ENCODE peak calls at places on chromosomes 13 and 19, in four cellular contexts. Z, N, S and K are unnamed samples.

GRCh38 chr13:96860829-96861228 is 133.4 kb downstream of the OXGR1 start:
- DNase-seq in Z (no peak), S (no peak), N (no peak), K (no peak)

GRCh38 chr13:96090240-96091101 is 564 bp downstream of the HS6ST3 start:
- DNase-seq in S (no peak), N (peak; percentile 8), Z (peak; percentile 81), K (no peak)

GRCh38 chr19:6589711-6590457 is 1.1 kb downstream of the CD70 start:
- DNase-seq in N (no peak), Z (no peak), S (no peak), K (no peak)

GRCh38 chr13:100269837-100270236 is 180.9 kb downstream of the PCCA start:
- DNase-seq in S (no peak), Z (no peak), N (no peak), K (no peak)

GRCh38 chr19:2469102-2469914 is 6.6 kb upstream of the GADD45B start:
- DNase-seq in N (peak; percentile 57), Z (no peak), S (no peak), K (no peak)

GRCh38 chr19:49256691-49257090 is 68.3 kb downstream of the SLC6A16 start:
- DNase-seq in S (no peak), N (no peak), Z (no peak), K (no peak)

GRCh38 chr19:33618884-33619283 is 2.9 kb upstream of the CHST8 start:
- DNase-seq in S (no peak), Z (no peak), N (no peak), K (no peak)

GRCh38 chr19:50835785-50836542 is 2.6 kb upstream of the KLK15 start:
- DNase-seq in N (peak; percentile 96), Z (peak; percentile 96), S (peak; percentile 38), K (peak; percentile 26)

GRCh38 chr19:17351815-17352435 is 14.6 kb downstream of the GTPBP3 start:
- DNase-seq in Z (no peak), N (peak; percentile 39), S (no peak), K (no peak)

GRCh38 chr13:92842145-92842544 is 384.5 kb upstream of the GPC6 start:
- DNase-seq in S (no peak), Z (no peak), N (no peak), K (no peak)

GRCh38 chr13:46778879-46779278 is 18.1 kb downstream of the ESD start:
- DNase-seq in S (no peak), Z (no peak), N (no peak), K (no peak)

GRCh38 chr19:799076-799881 is 2.0 kb downstream of the PTBP1 start:
- DNase-seq in S (peak; percentile 55), Z (peak; percentile 41), N (peak; percentile 11), K (no peak)

DNA sequence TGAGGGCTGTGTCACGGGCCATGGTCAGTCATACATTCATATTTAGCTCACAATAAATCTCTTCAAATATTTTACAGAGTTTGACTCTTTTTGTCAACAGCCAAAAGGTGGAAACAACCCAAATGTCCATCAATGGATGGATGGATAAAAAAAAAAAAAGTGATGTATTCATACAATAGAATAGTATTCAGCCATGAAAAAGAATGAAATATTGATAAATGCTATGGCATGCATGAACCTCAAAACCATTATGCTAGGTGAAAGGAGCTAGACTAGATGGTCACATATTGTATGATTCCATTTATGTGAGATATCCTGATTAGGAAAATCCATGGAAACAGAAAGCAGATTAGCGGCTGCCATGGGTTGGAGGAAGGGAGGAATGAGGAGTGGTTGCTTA is 16.2 kb downstream of the ADGRE2 start:
- DNase-seq in N (no peak), Z (no peak), S (no peak), K (no peak)
- TF ChIP-seq CHD2 in N (no peak), Z (no peak), S (no peak), K (no peak)

GRCh38 chr13:112256716-112257497 is 119.2 kb upstream of the SPACA7 start:
- DNase-seq in Z (no peak), N (no peak), S (no peak), K (no peak)

GRCh38 chr13:112263152-112263551 is 113.0 kb upstream of the SPACA7 start:
- DNase-seq in N (no peak), S (no peak), Z (no peak), K (no peak)

GRCh38 chr13:112260108-112261055 is 115.8 kb upstream of the SPACA7 start:
- DNase-seq in N (no peak), Z (no peak), S (no peak), K (no peak)

GRCh38 chr13:112267650-112268049 is 108.5 kb upstream of the SPACA7 start:
- DNase-seq in N (no peak), Z (no peak), S (no peak), K (no peak)

DNA sequence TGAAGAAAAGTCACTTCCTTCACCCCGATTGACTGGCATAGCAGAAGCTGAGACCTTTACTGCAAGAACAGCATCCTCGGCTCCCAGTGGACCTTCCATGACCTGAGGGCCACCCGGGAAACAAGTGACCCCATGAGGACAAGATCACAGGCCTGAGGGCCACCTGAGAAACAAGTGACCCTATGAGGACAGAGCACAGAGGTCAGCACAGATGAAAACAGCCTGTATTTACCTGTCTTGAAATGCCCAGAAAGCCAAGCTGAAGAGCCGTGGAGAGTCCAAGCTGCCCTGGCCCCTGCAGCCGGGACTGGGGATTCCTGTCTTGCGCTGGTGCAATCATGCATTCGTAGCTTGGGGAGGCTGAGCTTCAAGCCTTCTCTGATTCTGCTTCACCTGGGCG is 114.2 kb upstream of the SPACA7 start:
- DNase-seq in N (no peak), S (no peak), Z (no peak), K (no peak)
- TF ChIP-seq ZBTB33 in N (no peak), S (no peak), Z (no peak), K (no peak)

GRCh38 chr13:112576768-112577167 is 11.2 kb downstream of the TUBGCP3 start:
- DNase-seq in Z (no peak), S (no peak), N (no peak), K (no peak)

GRCh38 chr13:112575295-112575622 is 12.7 kb downstream of the TUBGCP3 start:
- DNase-seq in N (no peak), Z (no peak), S (no peak), K (no peak)

GRCh38 chr13:112574476-112575294 is 13.3 kb downstream of the TUBGCP3 start:
- DNase-seq in S (no peak), Z (no peak), N (no peak), K (no peak)

GRCh38 chr13:112576191-112576590 is 11.8 kb downstream of the TUBGCP3 start:
- DNase-seq in N (no peak), Z (no peak), S (no peak), K (no peak)

DNA sequence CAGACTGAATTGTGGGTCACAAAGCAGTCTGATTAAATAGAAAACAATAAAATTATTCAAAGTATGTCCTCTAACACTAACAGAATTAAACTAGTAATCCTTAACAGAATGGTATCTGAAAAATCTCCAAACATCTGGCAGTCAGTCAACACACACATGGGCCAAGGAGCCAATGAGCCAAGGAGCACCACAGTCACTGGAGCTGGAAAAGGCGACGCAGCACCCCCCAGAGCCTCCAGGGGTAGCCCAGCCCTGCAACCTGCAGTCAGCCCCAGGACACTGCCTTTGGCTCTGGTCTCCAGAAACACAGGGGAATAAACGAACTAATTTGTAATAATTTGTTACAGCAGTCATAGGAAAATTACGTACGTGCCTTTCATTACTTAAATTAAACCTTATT is 12.3 kb downstream of the TUBGCP3 start:
- DNase-seq in S (no peak), Z (peak; percentile 35), N (peak; percentile 27), K (no peak)
- TF ChIP-seq CHD2 in S (no peak), Z (no peak), N (no peak), K (no peak)

GRCh38 chr13:74206061-74206561 is 71.9 kb upstream of the KLF12 start:
- DNase-seq in N (no peak), S (no peak), Z (no peak), K (no peak)
- TF ChIP-seq ZBTB33 in N (no peak), S (no peak), Z (no peak), K (no peak)

DNA sequence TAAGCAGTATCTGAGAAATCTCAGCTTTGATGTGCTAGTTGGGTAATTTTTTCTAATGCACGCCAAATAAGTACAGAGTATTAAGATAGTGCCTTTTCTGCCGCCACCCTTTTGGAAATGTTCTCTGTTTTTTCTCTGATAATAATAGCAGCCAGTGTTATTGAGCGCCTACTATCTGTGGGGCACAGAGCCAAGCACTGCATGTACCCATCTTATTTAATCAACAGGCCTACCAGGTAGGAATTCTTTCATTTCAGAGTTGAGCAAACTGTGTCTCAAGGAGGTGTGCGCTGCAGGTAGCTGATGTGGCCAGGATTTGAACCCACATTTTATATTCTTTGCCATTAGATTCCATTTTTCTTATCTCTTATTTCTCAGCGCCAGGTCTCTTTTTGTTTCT is 1.4 kb downstream of the EPN1 start:
- DNase-seq in S (no peak), Z (no peak), N (no peak), K (no peak)
- TF ChIP-seq CHD2 in S (no peak), Z (no peak), N (no peak), K (no peak)

GRCh38 chr13:89925107-89925506 is 1422.4 kb upstream of the MIR17HG start:
- DNase-seq in Z (peak; percentile 37), N (no peak), S (peak; percentile 32), K (no peak)
- TF ChIP-seq ZBTB33 in Z (no peak), N (no peak), S (no peak), K (no peak)

GRCh38 chr19:32040246-32040645 is 305.2 kb upstream of the ZNF507 start:
- DNase-seq in Z (no peak), S (no peak), N (no peak), K (no peak)
- TF ChIP-seq CHD2 in Z (no peak), S (no peak), N (no peak), K (no peak)

GRCh38 chr19:7849631-7850428 is 19.8 kb downstream of the EVI5L start:
- DNase-seq in S (no peak), N (no peak), Z (no peak), K (no peak)
- TF ChIP-seq ZBTB33 in S (no peak), N (no peak), Z (no peak), K (no peak)

GRCh38 chr13:70405266-70405665 is 297.0 kb upstream of the KLHL1 start:
- DNase-seq in S (no peak), N (no peak), Z (no peak), K (no peak)
- TF ChIP-seq CHD2 in S (no peak), N (no peak), Z (no peak), K (no peak)

DNA sequence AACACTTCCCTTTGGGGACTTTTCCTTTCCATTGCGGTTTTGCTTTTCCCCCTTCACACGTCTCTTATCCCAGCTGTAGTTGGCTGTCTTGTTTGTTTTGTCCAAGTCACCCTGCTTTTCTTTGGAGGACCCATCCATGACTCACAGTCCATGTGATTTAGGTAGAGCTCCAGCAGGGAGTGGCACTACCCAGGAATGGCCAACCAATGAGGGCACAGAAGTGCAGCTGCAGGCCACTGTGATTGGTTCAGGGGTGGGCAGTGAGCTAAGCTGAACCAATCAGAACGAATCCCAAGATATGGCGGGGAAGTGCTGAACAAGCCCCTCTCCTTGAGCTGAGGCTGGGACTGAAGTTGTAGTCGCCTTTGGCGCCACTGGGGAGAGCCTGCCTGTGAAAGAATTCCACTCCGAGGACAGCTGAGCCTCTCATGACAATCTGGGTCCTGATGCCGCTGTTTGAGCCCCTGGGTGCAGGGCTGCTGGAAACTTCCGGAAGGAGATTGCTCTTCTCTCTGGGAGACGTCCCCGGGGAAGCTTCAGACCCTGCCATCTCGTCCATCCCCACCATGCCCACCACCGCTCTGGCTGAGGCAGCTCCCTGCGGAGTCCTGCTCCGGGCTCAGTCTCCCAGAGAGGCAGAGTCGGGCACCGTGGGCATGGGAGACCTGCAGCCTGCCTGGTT is 62.9 kb upstream of the URI1 start:
- DNase-seq in N (peak; percentile 80), Z (peak; percentile 91), S (peak; percentile 50), K (no peak)
- TF ChIP-seq ZBTB33 in N (no peak), Z (no peak), S (no peak), K (no peak)